ENCODE peak calls at places on chromosomes 6 and 20, in nine cellular contexts. C is activated CD4-positive, alpha-beta T cell treated with anti-CD3 and anti-CD28 coated beads, Interleukin-2, amount 50 U/mL, for 4 hours; I is epithelial cell of proximal tubule; R is midbrain; Q is activated T-cell treated with anti-CD3 and anti-CD28 coated beads for 48 hours; A is M059J; O is stimulated activated CD4-positive, alpha-beta T cell treated with anti-CD3 and anti-CD28 coated beads, Interleukin-1b, Interleukin-23, amount 100 ng/mL, for 1 hour; Y is stimulated activated CD8-positive, alpha-beta memory T cell treated with anti-CD3 and anti-CD28 coated beads, Interleukin-2, amount 100 ng/mL, for 48 hours; K is NCI-H1417 treated with DMSO at 0.1 percent for 48 hours. P is an unnamed sample.

GRCh38 chr6:134289204-134289575 is 28.7 kb downstream of the SGK1 start:
- DNase-seq in C (no peak), I (no peak), R (no peak), Q (no peak), A (no peak), O (no peak), Y (no peak), K (no peak), P (no peak)

GRCh38 chr6:1136415-1136774 is 175.5 kb upstream of the FOXQ1 start:
- DNase-seq in C (no peak), I (peak), R (peak), Q (no peak), A (peak), O (no peak), Y (no peak), K (no peak), P (no peak)

GRCh38 chr6:42407379-42407778 is 44.3 kb downstream of the TRERF1 start:
- DNase-seq in C (no peak), I (no peak), R (no peak), Q (no peak), A (peak), O (no peak), Y (no peak), K (no peak), P (no peak)

GRCh38 chr6:111918825-111919224 is 45.6 kb upstream of the FYN start:
- DNase-seq in C (no peak), I (no peak), R (no peak), Q (no peak), A (peak), O (no peak), Y (no peak), K (no peak), P (no peak)

GRCh38 chr6:89475634-89476033 is 42.7 kb downstream of the ANKRD6 start:
- DNase-seq in C (no peak), I (no peak), R (no peak), Q (no peak), A (peak), O (no peak), Y (no peak), K (no peak), P (peak)

GRCh38 chr20:11267762-11268335 is 594.0 kb upstream of the JAG1 start:
- DNase-seq in C (no peak), I (no peak), R (no peak), Q (no peak), A (no peak), O (no peak), Y (no peak), K (no peak), P (no peak)

GRCh38 chr6:117600008-117600743 is 2.1 kb downstream of the GOPC start:
- DNase-seq in C (no peak), I (no peak), R (no peak), Q (no peak), A (peak), O (no peak), Y (no peak), K (no peak), P (no peak)

GRCh38 chr6:98433325-98433724 is 401.0 kb upstream of the POU3F2 start:
- DNase-seq in C (no peak), I (no peak), R (no peak), Q (no peak), A (no peak), O (no peak), Y (no peak), K (no peak), P (no peak)

GRCh38 chr20:23255658-23256385 is 94.8 kb upstream of the NXT1 start:
- DNase-seq in C (no peak), I (no peak), R (no peak), Q (no peak), A (no peak), O (no peak), Y (no peak), K (no peak), P (no peak)

GRCh38 chr20:44287272-44288097 is 23.5 kb downstream of the FITM2 start:
- DNase-seq in C (no peak), I (peak), R (no peak), Q (no peak), A (no peak), O (no peak), Y (no peak), K (no peak), P (no peak)

GRCh38 chr6:34325618-34326017 is 66.9 kb downstream of the NUDT3 start:
- DNase-seq in C (no peak), I (no peak), R (no peak), Q (no peak), A (no peak), O (no peak), Y (no peak), K (no peak), P (no peak)

GRCh38 chr6:102229271-102229670 is 835.8 kb downstream of the GRIK2 start:
- DNase-seq in C (no peak), I (no peak), R (no peak), Q (no peak), A (no peak), O (no peak), Y (no peak), K (no peak), P (no peak)

GRCh38 chr20:19947611-19948264 is 69.4 kb upstream of the NAA20 start:
- DNase-seq in C (no peak), I (no peak), R (no peak), Q (peak), A (peak), O (no peak), Y (no peak), K (no peak), P (no peak)

GRCh38 chr6:45658396-45658795 is 280.7 kb upstream of the SUPT3H start:
- DNase-seq in C (no peak), I (no peak), R (no peak), Q (no peak), A (no peak), O (no peak), Y (no peak), K (no peak), P (no peak)

GRCh38 chr20:50450961-50451752 is 59.0 kb upstream of the PTPN1 start:
- DNase-seq in C (no peak), I (no peak), R (no peak), Q (peak), A (no peak), O (no peak), Y (no peak), K (no peak), P (peak)

GRCh38 chr20:50837532-50838321 is 42.9 kb downstream of the BCAS4 start:
- DNase-seq in C (no peak), I (no peak), R (no peak), Q (no peak), A (peak), O (no peak), Y (no peak), K (no peak), P (no peak)

GRCh38 chr6:158026901-158027589 is 45.4 kb downstream of the SYNJ2 start:
- DNase-seq in C (no peak), I (no peak), R (no peak), Q (no peak), A (no peak), O (no peak), Y (no peak), K (no peak), P (no peak)

GRCh38 chr6:99521557-99522286 is 6.5 kb upstream of the USP45 start:
- DNase-seq in C (no peak), I (no peak), R (no peak), Q (no peak), A (peak), O (no peak), Y (no peak), K (no peak), P (no peak)

GRCh38 chr6:24493945-24494725 is 634 bp upstream of the ALDH5A1 start:
- DNase-seq in C (no peak), I (no peak), R (no peak), Q (no peak), A (no peak), O (no peak), Y (no peak), K (no peak), P (no peak)

GRCh38 chr6:10522929-10523573 is 1.9 kb downstream of the GCNT2 start:
- DNase-seq in C (no peak), I (no peak), R (no peak), Q (no peak), A (no peak), O (no peak), Y (no peak), K (no peak), P (no peak)

GRCh38 chr6:16514249-16514648 is 247.0 kb downstream of the ATXN1 start:
- DNase-seq in C (peak), I (no peak), R (peak), Q (peak), A (peak), O (no peak), Y (no peak), K (no peak), P (no peak)

GRCh38 chr6:157652601-157653363 is 170.3 kb upstream of the SNX9 start:
- DNase-seq in C (no peak), I (no peak), R (no peak), Q (no peak), A (no peak), O (no peak), Y (no peak), K (no peak), P (no peak)

GRCh38 chr6:13194852-13195251 is 133.5 kb downstream of the TBC1D7 start:
- DNase-seq in C (no peak), I (peak), R (peak), Q (no peak), A (peak), O (no peak), Y (peak), K (no peak), P (no peak)

GRCh38 chr6:157050537-157051280 is 272.6 kb downstream of the TMEM242 start:
- DNase-seq in C (no peak), I (no peak), R (no peak), Q (no peak), A (no peak), O (no peak), Y (no peak), K (peak), P (no peak)

GRCh38 chr6:161486326-161486725 is 212.5 kb upstream of the AGPAT4 start:
- DNase-seq in C (no peak), I (no peak), R (no peak), Q (no peak), A (peak), O (no peak), Y (no peak), K (no peak), P (no peak)